ENCODE peak calls at places on chromosome 12, in seven cellular contexts. H is D721Med; W is activated naive CD4-positive, alpha-beta T cell; M is stimulated activated CD8-positive, alpha-beta memory T cell treated with anti-CD3 and anti-CD28 coated beads, Interleukin-4, amount 100 ng/mL, for 1 hour; U is stimulated activated naive CD4-positive, alpha-beta T cell; E is cardiac fibroblast; C is NCI-H748 treated with DMSO at 0.1 percent for 48 hours. V is an unnamed sample.

GRCh38 chr12:92462049-92462448 is 240.7 kb upstream of the PLEKHG7 start:
- DNase-seq in H (no peak), W (no peak), M (no peak), U (no peak), E (peak; percentile 32), C (no peak), V (peak; percentile 78)

GRCh38 chr12:82583756-82584155 is 103.0 kb upstream of the TMTC2 start:
- DNase-seq in H (no peak), W (no peak), M (no peak), U (no peak), E (no peak), C (no peak), V (no peak)

GRCh38 chr12:109888179-109889020 is 8.1 kb upstream of the GLTP start:
- DNase-seq in H (no peak), W (no peak), M (no peak), U (peak; percentile 34), E (peak; percentile 76), C (no peak), V (peak; percentile 86)

GRCh38 chr12:104132351-104132956 is 5.6 kb downstream of the NFYB start:
- DNase-seq in H (no peak), W (no peak), M (no peak), U (no peak), E (no peak), C (peak; percentile 95), V (no peak)

GRCh38 chr12:12582895-12583303 is 20.2 kb upstream of the DUSP16 start:
- DNase-seq in H (no peak), W (no peak), M (no peak), U (no peak), E (peak; percentile 28), C (no peak), V (no peak)

GRCh38 chr12:45994736-45995135 is 4.4 kb upstream of the SCAF11 start:
- DNase-seq in H (no peak), W (no peak), M (no peak), U (no peak), E (no peak), C (no peak), V (no peak)

GRCh38 chr12:64008596-64008995 is 164.1 kb downstream of the SRGAP1 start:
- DNase-seq in H (no peak), W (no peak), M (no peak), U (no peak), E (no peak), C (no peak), V (no peak)

GRCh38 chr12:16612647-16613046 is 6.7 kb upstream of the LMO3 start:
- DNase-seq in H (no peak), W (no peak), M (no peak), U (no peak), E (peak; percentile 39), C (no peak), V (peak; percentile 90)

GRCh38 chr12:89353823-89354629 is 1.7 kb upstream of the DUSP6 start:
- DNase-seq in H (no peak), W (peak; percentile 53), M (peak; percentile 21), U (peak; percentile 58), E (peak; percentile 64), C (peak; percentile 41), V (peak; percentile 81)

GRCh38 chr12:15919491-15919890 is 8.4 kb downstream of the DERA start:
- DNase-seq in H (no peak), W (no peak), M (no peak), U (no peak), E (peak; percentile 19), C (no peak), V (no peak)

GRCh38 chr12:128450810-128451209 is 183.8 kb downstream of the TMEM132C start:
- DNase-seq in H (no peak), W (no peak), M (no peak), U (no peak), E (no peak), C (no peak), V (no peak)

GRCh38 chr12:14416658-14417057 is 51.2 kb downstream of the ATF7IP start:
- DNase-seq in H (no peak), W (no peak), M (no peak), U (peak; percentile 76), E (peak; percentile 92), C (peak; percentile 22), V (peak; percentile 93)

GRCh38 chr12:6827982-6828670 is at the start of gene P3H3:
- DNase-seq in H (no peak), W (no peak), M (no peak), U (peak; percentile 60), E (peak; percentile 63), C (peak; percentile 21), V (peak; percentile 59)

GRCh38 chr12:119802472-119802871 is 74.6 kb downstream of the CIT start:
- DNase-seq in H (no peak), W (no peak), M (no peak), U (no peak), E (peak; percentile 77), C (no peak), V (no peak)

GRCh38 chr12:125105600-125105999 is 40.4 kb downstream of the AACS start:
- DNase-seq in H (no peak), W (no peak), M (no peak), U (no peak), E (no peak), C (peak; percentile 26), V (no peak)